ENCODE peak calls at places on chromosomes 11 and 22, in five cellular contexts. One of them, this sample, is unnamed.

GRCh38 chr11:125542709-125543108 is 26.6 kb upstream of the EI24 start:
- DNase-seq in neural crest cell: no peak
- DNase-seq in HT1080: no peak
- DNase-seq in lower lobe of right lung: no peak
- DNase-seq in stimulated activated CD8-positive, alpha-beta memory T cell treated with anti-CD3 and anti-CD28 coated beads, Interleukin-4, amount 100 ng/mL, for 1 hour: no peak
- DNase-seq in this sample: no peak

GRCh38 chr11:34938621-34939020 is 22.2 kb downstream of the PDHX start:
- DNase-seq in neural crest cell: no peak
- DNase-seq in HT1080: no peak
- DNase-seq in lower lobe of right lung: no peak
- DNase-seq in stimulated activated CD8-positive, alpha-beta memory T cell treated with anti-CD3 and anti-CD28 coated beads, Interleukin-4, amount 100 ng/mL, for 1 hour: no peak
- DNase-seq in this sample: no peak

GRCh38 chr11:122226810-122227379 is 110.9 kb upstream of the BLID start:
- DNase-seq in neural crest cell: no peak
- DNase-seq in HT1080: no peak
- DNase-seq in lower lobe of right lung: no peak
- DNase-seq in stimulated activated CD8-positive, alpha-beta memory T cell treated with anti-CD3 and anti-CD28 coated beads, Interleukin-4, amount 100 ng/mL, for 1 hour: no peak
- DNase-seq in this sample: no peak

GRCh38 chr11:69788956-69789355 is 13.8 kb upstream of the FGF4 start:
- DNase-seq in neural crest cell: no peak
- DNase-seq in HT1080: no peak
- DNase-seq in lower lobe of right lung: no peak
- DNase-seq in stimulated activated CD8-positive, alpha-beta memory T cell treated with anti-CD3 and anti-CD28 coated beads, Interleukin-4, amount 100 ng/mL, for 1 hour: no peak
- DNase-seq in this sample: no peak

GRCh38 chr11:34426766-34427170 is 12.0 kb upstream of the CAT start:
- DNase-seq in neural crest cell: no peak
- DNase-seq in HT1080: no peak
- DNase-seq in lower lobe of right lung: no peak
- DNase-seq in stimulated activated CD8-positive, alpha-beta memory T cell treated with anti-CD3 and anti-CD28 coated beads, Interleukin-4, amount 100 ng/mL, for 1 hour: no peak
- DNase-seq in this sample: no peak

GRCh38 chr11:119205080-119205479 is 1.1 kb upstream of the CBL start:
- DNase-seq in neural crest cell: no peak
- DNase-seq in HT1080: no peak
- DNase-seq in lower lobe of right lung: peak
- DNase-seq in stimulated activated CD8-positive, alpha-beta memory T cell treated with anti-CD3 and anti-CD28 coated beads, Interleukin-4, amount 100 ng/mL, for 1 hour: no peak
- DNase-seq in this sample: no peak

GRCh38 chr11:5366856-5367255 is 15.5 kb downstream of the OR51B6 start:
- DNase-seq in neural crest cell: no peak
- DNase-seq in HT1080: peak
- DNase-seq in lower lobe of right lung: no peak
- DNase-seq in stimulated activated CD8-positive, alpha-beta memory T cell treated with anti-CD3 and anti-CD28 coated beads, Interleukin-4, amount 100 ng/mL, for 1 hour: no peak
- DNase-seq in this sample: no peak

GRCh38 chr11:131637469-131638175 is 267.2 kb downstream of the NTM start:
- DNase-seq in neural crest cell: no peak
- DNase-seq in HT1080: peak
- DNase-seq in lower lobe of right lung: no peak
- DNase-seq in stimulated activated CD8-positive, alpha-beta memory T cell treated with anti-CD3 and anti-CD28 coated beads, Interleukin-4, amount 100 ng/mL, for 1 hour: no peak
- DNase-seq in this sample: no peak

GRCh38 chr22:46119729-46120419 is 30.5 kb upstream of the PPARA start:
- DNase-seq in neural crest cell: no peak
- DNase-seq in HT1080: no peak
- DNase-seq in lower lobe of right lung: no peak
- DNase-seq in stimulated activated CD8-positive, alpha-beta memory T cell treated with anti-CD3 and anti-CD28 coated beads, Interleukin-4, amount 100 ng/mL, for 1 hour: no peak
- DNase-seq in this sample: no peak

GRCh38 chr22:45072322-45072903 is 62.6 kb upstream of the PHF21B start:
- DNase-seq in neural crest cell: no peak
- DNase-seq in HT1080: peak
- DNase-seq in lower lobe of right lung: no peak
- DNase-seq in stimulated activated CD8-positive, alpha-beta memory T cell treated with anti-CD3 and anti-CD28 coated beads, Interleukin-4, amount 100 ng/mL, for 1 hour: no peak
- DNase-seq in this sample: no peak

GRCh38 chr11:97756571-97757335 is 1264.0 kb upstream of the CNTN5 start:
- DNase-seq in neural crest cell: no peak
- DNase-seq in HT1080: peak
- DNase-seq in lower lobe of right lung: no peak
- DNase-seq in stimulated activated CD8-positive, alpha-beta memory T cell treated with anti-CD3 and anti-CD28 coated beads, Interleukin-4, amount 100 ng/mL, for 1 hour: no peak
- DNase-seq in this sample: no peak

GRCh38 chr11:8389034-8389996 is 125.6 kb upstream of the LMO1 start:
- DNase-seq in neural crest cell: no peak
- DNase-seq in HT1080: no peak
- DNase-seq in lower lobe of right lung: no peak
- DNase-seq in stimulated activated CD8-positive, alpha-beta memory T cell treated with anti-CD3 and anti-CD28 coated beads, Interleukin-4, amount 100 ng/mL, for 1 hour: no peak
- DNase-seq in this sample: no peak

GRCh38 chr11:2787816-2788750 is 88.3 kb upstream of the KCNQ1OT1 start:
- DNase-seq in neural crest cell: no peak
- DNase-seq in HT1080: no peak
- DNase-seq in lower lobe of right lung: no peak
- DNase-seq in stimulated activated CD8-positive, alpha-beta memory T cell treated with anti-CD3 and anti-CD28 coated beads, Interleukin-4, amount 100 ng/mL, for 1 hour: no peak
- DNase-seq in this sample: no peak

This sample was measured in activated CD8-positive, alpha-beta memory T cell treated with anti-CD3 and anti-CD28 coated beads, Interleukin-2, amount 50 U/mL, for 48 hours.